ENCODE peak calls at places on chromosome 10, in nine cellular contexts. One of them, this sample, is unnamed.

GRCh38 chr10:126504051-126504760 is 115.9 kb upstream of the ADAM12 start:
- DNase-seq in T47D: peak; percentile 80
- DNase-seq in HuH-7.5: peak; percentile 24
- DNase-seq in A172: peak; percentile 51
- DNase-seq in AG20443: peak; percentile 78
- DNase-seq in stimulated activated CD4-positive, alpha-beta T cell treated with anti-CD3 and anti-CD28 coated beads, Interleukin-12 subunit alpha, Interleukin-12 subunit beta, amount 100 ng/mL, for 4 hours: no peak
- DNase-seq in activated naive CD4-positive, alpha-beta T cell: no peak
- DNase-seq in right cardiac atrium: peak; percentile 30
- DNase-seq in NCI-H1092: peak; percentile 14
- DNase-seq in this sample: peak; percentile 68

GRCh38 chr10:62620491-62620890 is 184.0 kb upstream of the ADO start:
- DNase-seq in activated naive CD4-positive, alpha-beta T cell: no peak
- DNase-seq in HuH-7.5: no peak
- DNase-seq in A172: no peak
- DNase-seq in AG20443: no peak
- DNase-seq in right cardiac atrium: no peak
- DNase-seq in NCI-H1092: no peak
- DNase-seq in T47D: no peak
- DNase-seq in stimulated activated CD4-positive, alpha-beta T cell treated with anti-CD3 and anti-CD28 coated beads, Interleukin-12 subunit alpha, Interleukin-12 subunit beta, amount 100 ng/mL, for 4 hours: no peak
- DNase-seq in this sample: no peak

GRCh38 chr10:48896756-48897437 is 42.7 kb downstream of the LRRC18 start:
- DNase-seq in T47D: no peak
- DNase-seq in right cardiac atrium: no peak
- DNase-seq in HuH-7.5: no peak
- DNase-seq in stimulated activated CD4-positive, alpha-beta T cell treated with anti-CD3 and anti-CD28 coated beads, Interleukin-12 subunit alpha, Interleukin-12 subunit beta, amount 100 ng/mL, for 4 hours: no peak
- DNase-seq in activated naive CD4-positive, alpha-beta T cell: no peak
- DNase-seq in AG20443: peak; percentile 66
- DNase-seq in A172: no peak
- DNase-seq in NCI-H1092: no peak
- DNase-seq in this sample: peak; percentile 41

GRCh38 chr10:43355749-43356371 is 15.6 kb upstream of the FXYD4 start:
- DNase-seq in HuH-7.5: no peak
- DNase-seq in T47D: peak; percentile 76
- DNase-seq in A172: peak; percentile 91
- DNase-seq in stimulated activated CD4-positive, alpha-beta T cell treated with anti-CD3 and anti-CD28 coated beads, Interleukin-12 subunit alpha, Interleukin-12 subunit beta, amount 100 ng/mL, for 4 hours: no peak
- DNase-seq in AG20443: no peak
- DNase-seq in activated naive CD4-positive, alpha-beta T cell: no peak
- DNase-seq in right cardiac atrium: no peak
- DNase-seq in NCI-H1092: no peak
- DNase-seq in this sample: no peak

GRCh38 chr10:97633921-97634320 is 621 bp upstream of the MORN4 start:
- DNase-seq in right cardiac atrium: no peak
- DNase-seq in activated naive CD4-positive, alpha-beta T cell: no peak
- DNase-seq in stimulated activated CD4-positive, alpha-beta T cell treated with anti-CD3 and anti-CD28 coated beads, Interleukin-12 subunit alpha, Interleukin-12 subunit beta, amount 100 ng/mL, for 4 hours: no peak
- DNase-seq in T47D: peak; percentile 59
- DNase-seq in AG20443: no peak
- DNase-seq in HuH-7.5: no peak
- DNase-seq in NCI-H1092: no peak
- DNase-seq in A172: no peak
- DNase-seq in this sample: peak; percentile 14

GRCh38 chr10:70906031-70906804 is 17.9 kb upstream of the PCBD1 start:
- DNase-seq in HuH-7.5: no peak
- DNase-seq in AG20443: no peak
- DNase-seq in activated naive CD4-positive, alpha-beta T cell: no peak
- DNase-seq in stimulated activated CD4-positive, alpha-beta T cell treated with anti-CD3 and anti-CD28 coated beads, Interleukin-12 subunit alpha, Interleukin-12 subunit beta, amount 100 ng/mL, for 4 hours: no peak
- DNase-seq in NCI-H1092: no peak
- DNase-seq in right cardiac atrium: no peak
- DNase-seq in T47D: no peak
- DNase-seq in A172: no peak
- DNase-seq in this sample: no peak

GRCh38 chr10:87558333-87558732 is 53.6 kb downstream of the MINPP1 start:
- DNase-seq in T47D: no peak
- DNase-seq in HuH-7.5: no peak
- DNase-seq in activated naive CD4-positive, alpha-beta T cell: no peak
- DNase-seq in stimulated activated CD4-positive, alpha-beta T cell treated with anti-CD3 and anti-CD28 coated beads, Interleukin-12 subunit alpha, Interleukin-12 subunit beta, amount 100 ng/mL, for 4 hours: no peak
- DNase-seq in right cardiac atrium: no peak
- DNase-seq in A172: no peak
- DNase-seq in NCI-H1092: no peak
- DNase-seq in AG20443: no peak
- DNase-seq in this sample: no peak

GRCh38 chr10:30057421-30057841 is 2.0 kb downstream of the JCAD start:
- DNase-seq in stimulated activated CD4-positive, alpha-beta T cell treated with anti-CD3 and anti-CD28 coated beads, Interleukin-12 subunit alpha, Interleukin-12 subunit beta, amount 100 ng/mL, for 4 hours: no peak
- DNase-seq in T47D: no peak
- DNase-seq in HuH-7.5: no peak
- DNase-seq in activated naive CD4-positive, alpha-beta T cell: no peak
- DNase-seq in NCI-H1092: no peak
- DNase-seq in right cardiac atrium: no peak
- DNase-seq in A172: peak; percentile 72
- DNase-seq in AG20443: no peak
- DNase-seq in this sample: peak; percentile 47

GRCh38 chr10:30562787-30563186 is 66.8 kb downstream of the LYZL2 start:
- DNase-seq in AG20443: no peak
- DNase-seq in right cardiac atrium: no peak
- DNase-seq in stimulated activated CD4-positive, alpha-beta T cell treated with anti-CD3 and anti-CD28 coated beads, Interleukin-12 subunit alpha, Interleukin-12 subunit beta, amount 100 ng/mL, for 4 hours: no peak
- DNase-seq in HuH-7.5: no peak
- DNase-seq in NCI-H1092: no peak
- DNase-seq in A172: no peak
- DNase-seq in T47D: no peak
- DNase-seq in activated naive CD4-positive, alpha-beta T cell: no peak
- DNase-seq in this sample: no peak

GRCh38 chr10:89600041-89600440 is 45.0 kb downstream of the PANK1 start:
- DNase-seq in T47D: no peak
- DNase-seq in NCI-H1092: no peak
- DNase-seq in activated naive CD4-positive, alpha-beta T cell: no peak
- DNase-seq in A172: no peak
- DNase-seq in right cardiac atrium: no peak
- DNase-seq in HuH-7.5: no peak
- DNase-seq in AG20443: no peak
- DNase-seq in stimulated activated CD4-positive, alpha-beta T cell treated with anti-CD3 and anti-CD28 coated beads, Interleukin-12 subunit alpha, Interleukin-12 subunit beta, amount 100 ng/mL, for 4 hours: no peak
- DNase-seq in this sample: peak; percentile 5

GRCh38 chr10:66472156-66472555 is 453.7 kb upstream of the LRRTM3 start:
- DNase-seq in A172: no peak
- DNase-seq in HuH-7.5: no peak
- DNase-seq in activated naive CD4-positive, alpha-beta T cell: no peak
- DNase-seq in NCI-H1092: no peak
- DNase-seq in T47D: no peak
- DNase-seq in right cardiac atrium: no peak
- DNase-seq in stimulated activated CD4-positive, alpha-beta T cell treated with anti-CD3 and anti-CD28 coated beads, Interleukin-12 subunit alpha, Interleukin-12 subunit beta, amount 100 ng/mL, for 4 hours: no peak
- DNase-seq in AG20443: no peak
- DNase-seq in this sample: no peak

GRCh38 chr10:110806335-110806734 is 65.4 kb upstream of the PDCD4 start:
- DNase-seq in activated naive CD4-positive, alpha-beta T cell: no peak
- DNase-seq in HuH-7.5: no peak
- DNase-seq in NCI-H1092: no peak
- DNase-seq in right cardiac atrium: no peak
- DNase-seq in T47D: no peak
- DNase-seq in stimulated activated CD4-positive, alpha-beta T cell treated with anti-CD3 and anti-CD28 coated beads, Interleukin-12 subunit alpha, Interleukin-12 subunit beta, amount 100 ng/mL, for 4 hours: no peak
- DNase-seq in AG20443: no peak
- DNase-seq in A172: no peak
- DNase-seq in this sample: no peak

GRCh38 chr10:43064331-43065075 is 12.4 kb upstream of the RET start:
- DNase-seq in T47D: no peak
- DNase-seq in A172: no peak
- DNase-seq in AG20443: no peak
- DNase-seq in right cardiac atrium: no peak
- DNase-seq in HuH-7.5: no peak
- DNase-seq in stimulated activated CD4-positive, alpha-beta T cell treated with anti-CD3 and anti-CD28 coated beads, Interleukin-12 subunit alpha, Interleukin-12 subunit beta, amount 100 ng/mL, for 4 hours: no peak
- DNase-seq in activated naive CD4-positive, alpha-beta T cell: no peak
- DNase-seq in NCI-H1092: no peak
- DNase-seq in this sample: no peak

GRCh38 chr10:65010845-65011244 is 1489.6 kb downstream of the REEP3 start:
- DNase-seq in activated naive CD4-positive, alpha-beta T cell: no peak
- DNase-seq in HuH-7.5: no peak
- DNase-seq in T47D: no peak
- DNase-seq in right cardiac atrium: no peak
- DNase-seq in NCI-H1092: no peak
- DNase-seq in AG20443: no peak
- DNase-seq in stimulated activated CD4-positive, alpha-beta T cell treated with anti-CD3 and anti-CD28 coated beads, Interleukin-12 subunit alpha, Interleukin-12 subunit beta, amount 100 ng/mL, for 4 hours: no peak
- DNase-seq in A172: no peak
- DNase-seq in this sample: no peak

GRCh38 chr10:69179089-69179742 is 818 bp upstream of the SUPV3L1 start:
- DNase-seq in stimulated activated CD4-positive, alpha-beta T cell treated with anti-CD3 and anti-CD28 coated beads, Interleukin-12 subunit alpha, Interleukin-12 subunit beta, amount 100 ng/mL, for 4 hours: peak; percentile 10
- DNase-seq in NCI-H1092: peak; percentile 13
- DNase-seq in activated naive CD4-positive, alpha-beta T cell: peak; percentile 3
- DNase-seq in T47D: no peak
- DNase-seq in A172: no peak
- DNase-seq in AG20443: peak; percentile 31
- DNase-seq in HuH-7.5: no peak
- DNase-seq in right cardiac atrium: no peak
- DNase-seq in this sample: peak; percentile 54

GRCh38 chr10:62244088-62244487 is 24.6 kb downstream of the RTKN2 start:
- DNase-seq in A172: no peak
- DNase-seq in stimulated activated CD4-positive, alpha-beta T cell treated with anti-CD3 and anti-CD28 coated beads, Interleukin-12 subunit alpha, Interleukin-12 subunit beta, amount 100 ng/mL, for 4 hours: no peak
- DNase-seq in right cardiac atrium: no peak
- DNase-seq in activated naive CD4-positive, alpha-beta T cell: no peak
- DNase-seq in T47D: no peak
- DNase-seq in AG20443: no peak
- DNase-seq in HuH-7.5: no peak
- DNase-seq in NCI-H1092: no peak
- DNase-seq in this sample: no peak

GRCh38 chr10:8036521-8037198 is 17.8 kb upstream of the GATA3 start:
- DNase-seq in A172: no peak
- DNase-seq in NCI-H1092: no peak
- DNase-seq in HuH-7.5: no peak
- DNase-seq in stimulated activated CD4-positive, alpha-beta T cell treated with anti-CD3 and anti-CD28 coated beads, Interleukin-12 subunit alpha, Interleukin-12 subunit beta, amount 100 ng/mL, for 4 hours: no peak
- DNase-seq in T47D: no peak
- DNase-seq in activated naive CD4-positive, alpha-beta T cell: no peak
- DNase-seq in right cardiac atrium: no peak
- DNase-seq in AG20443: peak; percentile 7
- DNase-seq in this sample: no peak

GRCh38 chr10:131946321-131946751 is 35.4 kb downstream of the BNIP3 start:
- DNase-seq in HuH-7.5: no peak
- DNase-seq in stimulated activated CD4-positive, alpha-beta T cell treated with anti-CD3 and anti-CD28 coated beads, Interleukin-12 subunit alpha, Interleukin-12 subunit beta, amount 100 ng/mL, for 4 hours: no peak
- DNase-seq in activated naive CD4-positive, alpha-beta T cell: no peak
- DNase-seq in T47D: no peak
- DNase-seq in A172: peak; percentile 79
- DNase-seq in right cardiac atrium: no peak
- DNase-seq in NCI-H1092: no peak
- DNase-seq in AG20443: peak; percentile 57
- DNase-seq in this sample: peak; percentile 84

GRCh38 chr10:17981766-17982380 is 30.2 kb downstream of the SLC39A12 start:
- DNase-seq in activated naive CD4-positive, alpha-beta T cell: no peak
- DNase-seq in right cardiac atrium: no peak
- DNase-seq in stimulated activated CD4-positive, alpha-beta T cell treated with anti-CD3 and anti-CD28 coated beads, Interleukin-12 subunit alpha, Interleukin-12 subunit beta, amount 100 ng/mL, for 4 hours: no peak
- DNase-seq in A172: peak; percentile 86
- DNase-seq in NCI-H1092: no peak
- DNase-seq in HuH-7.5: no peak
- DNase-seq in T47D: no peak
- DNase-seq in AG20443: peak; percentile 75
- DNase-seq in this sample: peak; percentile 82

GRCh38 chr10:6912929-6913328 is 332.9 kb upstream of the PRKCQ start:
- DNase-seq in AG20443: no peak
- DNase-seq in T47D: no peak
- DNase-seq in stimulated activated CD4-positive, alpha-beta T cell treated with anti-CD3 and anti-CD28 coated beads, Interleukin-12 subunit alpha, Interleukin-12 subunit beta, amount 100 ng/mL, for 4 hours: no peak
- DNase-seq in HuH-7.5: no peak
- DNase-seq in NCI-H1092: no peak
- DNase-seq in activated naive CD4-positive, alpha-beta T cell: no peak
- DNase-seq in right cardiac atrium: no peak
- DNase-seq in A172: no peak
- DNase-seq in this sample: no peak